ENCODE peak calls at places on chromosomes 16 and 17, in ten cellular contexts. One of them, this sample, is unnamed.
A peak's percentile ranks its signal among the peaks of the same experiment; 100 is the strongest.

GRCh38 chr16:83356266-83356665 is 451.5 kb upstream of the HSBP1 start:
- DNase-seq in ovary: no peak
- DNase-seq in suprapubic skin: no peak
- DNase-seq in adrenal gland: no peak
- DNase-seq in HCT116: peak; percentile 29
- DNase-seq in A549: peak; percentile 55
- DNase-seq in tibial nerve: peak; percentile 19
- DNase-seq in endothelial cell of umbilical vein: peak; percentile 70
- DNase-seq in H1: no peak
- DNase-seq in testis: peak; percentile 34
- DNase-seq in this sample: no peak

GRCh38 chr17:81428121-81428515 is 32.9 kb downstream of the BAHCC1 start:
- DNase-seq in A549: no peak
- DNase-seq in endothelial cell of umbilical vein: no peak
- DNase-seq in suprapubic skin: no peak
- DNase-seq in H1: no peak
- DNase-seq in tibial nerve: no peak
- DNase-seq in testis: no peak
- DNase-seq in HCT116: no peak
- DNase-seq in adrenal gland: no peak
- DNase-seq in ovary: no peak
- DNase-seq in this sample: no peak

GRCh38 chr17:37060966-37061365 is 112.2 kb downstream of the AATF start:
- DNase-seq in HCT116: no peak
- DNase-seq in tibial nerve: no peak
- DNase-seq in suprapubic skin: no peak
- DNase-seq in adrenal gland: no peak
- DNase-seq in ovary: no peak
- DNase-seq in testis: no peak
- DNase-seq in A549: no peak
- DNase-seq in H1: no peak
- DNase-seq in endothelial cell of umbilical vein: no peak
- DNase-seq in this sample: no peak

GRCh38 chr16:50261160-50261706 is 5.1 kb upstream of the ADCY7 start:
- DNase-seq in testis: no peak
- DNase-seq in suprapubic skin: no peak
- DNase-seq in adrenal gland: no peak
- DNase-seq in ovary: no peak
- DNase-seq in endothelial cell of umbilical vein: no peak
- DNase-seq in A549: no peak
- DNase-seq in tibial nerve: no peak
- DNase-seq in H1: no peak
- DNase-seq in HCT116: no peak
- DNase-seq in this sample: peak; percentile 52

GRCh38 chr16:62021295-62021694 is 14.9 kb downstream of the CDH8 start:
- DNase-seq in H1: no peak
- DNase-seq in HCT116: no peak
- DNase-seq in tibial nerve: no peak
- DNase-seq in suprapubic skin: no peak
- DNase-seq in testis: no peak
- DNase-seq in adrenal gland: no peak
- DNase-seq in A549: no peak
- DNase-seq in endothelial cell of umbilical vein: no peak
- DNase-seq in ovary: no peak
- DNase-seq in this sample: no peak

GRCh38 chr17:13537211-13537610 is 64.5 kb downstream of the HS3ST3A1 start:
- DNase-seq in testis: no peak
- DNase-seq in suprapubic skin: no peak
- DNase-seq in A549: no peak
- DNase-seq in ovary: no peak
- DNase-seq in HCT116: no peak
- DNase-seq in endothelial cell of umbilical vein: no peak
- DNase-seq in H1: no peak
- DNase-seq in tibial nerve: no peak
- DNase-seq in adrenal gland: no peak
- DNase-seq in this sample: no peak

GRCh38 chr17:19883537-19884215 is 15.9 kb upstream of the ULK2 start:
- DNase-seq in A549: no peak
- DNase-seq in adrenal gland: no peak
- DNase-seq in H1: no peak
- DNase-seq in endothelial cell of umbilical vein: no peak
- DNase-seq in suprapubic skin: no peak
- DNase-seq in tibial nerve: no peak
- DNase-seq in testis: no peak
- DNase-seq in HCT116: no peak
- DNase-seq in ovary: no peak
- DNase-seq in this sample: no peak

GRCh38 chr16:23836404-23837291 is 865 bp downstream of the PRKCB start:
- DNase-seq in adrenal gland: no peak
- DNase-seq in suprapubic skin: peak; percentile 62
- DNase-seq in A549: no peak
- DNase-seq in H1: no peak
- DNase-seq in testis: peak; percentile 30
- DNase-seq in ovary: no peak
- DNase-seq in endothelial cell of umbilical vein: no peak
- DNase-seq in HCT116: no peak
- DNase-seq in tibial nerve: no peak
- DNase-seq in this sample: peak; percentile 65

GRCh38 chr17:65154770-65155589 is 17.8 kb downstream of the RGS9 start:
- DNase-seq in ovary: no peak
- DNase-seq in A549: peak; percentile 38
- DNase-seq in tibial nerve: no peak
- DNase-seq in H1: no peak
- DNase-seq in HCT116: no peak
- DNase-seq in testis: no peak
- DNase-seq in adrenal gland: no peak
- DNase-seq in endothelial cell of umbilical vein: peak; percentile 35
- DNase-seq in suprapubic skin: no peak
- DNase-seq in this sample: no peak

GRCh38 chr16:79869304-79870015 is 268.9 kb upstream of the MAF start:
- DNase-seq in A549: no peak
- DNase-seq in endothelial cell of umbilical vein: no peak
- DNase-seq in suprapubic skin: no peak
- DNase-seq in ovary: no peak
- DNase-seq in H1: no peak
- DNase-seq in testis: no peak
- DNase-seq in tibial nerve: no peak
- DNase-seq in HCT116: no peak
- DNase-seq in adrenal gland: no peak
- DNase-seq in this sample: no peak

GRCh38 chr17:76384222-76384986 is at the start of gene SPHK1:
- DNase-seq in endothelial cell of umbilical vein: peak; percentile 71
- DNase-seq in tibial nerve: peak; percentile 26
- DNase-seq in ovary: peak; percentile 72
- DNase-seq in HCT116: peak; percentile 51
- DNase-seq in testis: peak; percentile 56
- DNase-seq in adrenal gland: no peak
- DNase-seq in H1: no peak
- DNase-seq in suprapubic skin: no peak
- DNase-seq in A549: peak; percentile 84
- DNase-seq in this sample: peak; percentile 78

GRCh38 chr17:43454888-43455287 is 28.9 kb upstream of the DHX8 start:
- DNase-seq in adrenal gland: no peak
- DNase-seq in endothelial cell of umbilical vein: no peak
- DNase-seq in A549: no peak
- DNase-seq in suprapubic skin: no peak
- DNase-seq in H1: no peak
- DNase-seq in ovary: no peak
- DNase-seq in HCT116: no peak
- DNase-seq in testis: no peak
- DNase-seq in tibial nerve: no peak
- DNase-seq in this sample: no peak

GRCh38 chr16:20136446-20136968 is 62.8 kb upstream of the GPR139 start:
- DNase-seq in A549: no peak
- DNase-seq in adrenal gland: no peak
- DNase-seq in HCT116: no peak
- DNase-seq in tibial nerve: no peak
- DNase-seq in ovary: no peak
- DNase-seq in endothelial cell of umbilical vein: no peak
- DNase-seq in testis: no peak
- DNase-seq in H1: no peak
- DNase-seq in suprapubic skin: no peak
- DNase-seq in this sample: no peak

GRCh38 chr16:84647830-84648594 is at the start of gene KLHL36:
- DNase-seq in testis: peak; percentile 59
- DNase-seq in ovary: peak; percentile 82
- DNase-seq in endothelial cell of umbilical vein: peak; percentile 33
- DNase-seq in H1: no peak
- DNase-seq in HCT116: no peak
- DNase-seq in adrenal gland: no peak
- DNase-seq in suprapubic skin: peak; percentile 84
- DNase-seq in A549: peak; percentile 46
- DNase-seq in tibial nerve: peak; percentile 52
- DNase-seq in this sample: peak; percentile 73

GRCh38 chr17:77696720-77697460 is 261.6 kb upstream of the TNRC6C start:
- DNase-seq in A549: no peak
- DNase-seq in endothelial cell of umbilical vein: no peak
- DNase-seq in testis: no peak
- DNase-seq in HCT116: no peak
- DNase-seq in ovary: peak; percentile 9
- DNase-seq in adrenal gland: peak; percentile 27
- DNase-seq in suprapubic skin: no peak
- DNase-seq in tibial nerve: no peak
- DNase-seq in H1: no peak
- DNase-seq in this sample: no peak

GRCh38 chr17:77696151-77696719 is 262.3 kb upstream of the TNRC6C start:
- DNase-seq in suprapubic skin: no peak
- DNase-seq in A549: no peak
- DNase-seq in adrenal gland: peak; percentile 39
- DNase-seq in H1: no peak
- DNase-seq in HCT116: no peak
- DNase-seq in endothelial cell of umbilical vein: no peak
- DNase-seq in testis: no peak
- DNase-seq in tibial nerve: no peak
- DNase-seq in ovary: no peak
- DNase-seq in this sample: no peak

GRCh38 chr17:77694391-77695363 is 263.8 kb upstream of the TNRC6C start:
- DNase-seq in tibial nerve: no peak
- DNase-seq in endothelial cell of umbilical vein: no peak
- DNase-seq in testis: no peak
- DNase-seq in suprapubic skin: no peak
- DNase-seq in A549: no peak
- DNase-seq in HCT116: no peak
- DNase-seq in adrenal gland: peak; percentile 27
- DNase-seq in H1: no peak
- DNase-seq in ovary: no peak
- DNase-seq in this sample: no peak

GRCh38 chr17:77693776-77694175 is 264.7 kb upstream of the TNRC6C start:
- DNase-seq in HCT116: no peak
- DNase-seq in ovary: no peak
- DNase-seq in A549: no peak
- DNase-seq in suprapubic skin: no peak
- DNase-seq in H1: no peak
- DNase-seq in tibial nerve: no peak
- DNase-seq in endothelial cell of umbilical vein: no peak
- DNase-seq in testis: no peak
- DNase-seq in adrenal gland: peak; percentile 21
- DNase-seq in this sample: no peak

GRCh38 chr17:77695386-77695785 is 263.1 kb upstream of the TNRC6C start:
- DNase-seq in endothelial cell of umbilical vein: no peak
- DNase-seq in tibial nerve: no peak
- DNase-seq in adrenal gland: peak; percentile 30
- DNase-seq in testis: no peak
- DNase-seq in H1: no peak
- DNase-seq in HCT116: no peak
- DNase-seq in suprapubic skin: no peak
- DNase-seq in A549: no peak
- DNase-seq in ovary: no peak
- DNase-seq in this sample: no peak
- H3K27ac ChIP-seq in endothelial cell of umbilical vein: no peak overlapping the region
- H3K27ac ChIP-seq in tibial nerve: no peak overlapping the region
- H3K27ac ChIP-seq in adrenal gland: no peak overlapping the region
- H3K27ac ChIP-seq in testis: no peak overlapping the region
- H3K27ac ChIP-seq in H1: no peak overlapping the region
- H3K27ac ChIP-seq in HCT116: no peak overlapping the region
- H3K27ac ChIP-seq in suprapubic skin: no peak overlapping the region
- H3K27ac ChIP-seq in A549: no peak overlapping the region
- H3K27ac ChIP-seq in ovary: no peak overlapping the region
- H3K27ac ChIP-seq in this sample: no peak overlapping the region

DNA sequence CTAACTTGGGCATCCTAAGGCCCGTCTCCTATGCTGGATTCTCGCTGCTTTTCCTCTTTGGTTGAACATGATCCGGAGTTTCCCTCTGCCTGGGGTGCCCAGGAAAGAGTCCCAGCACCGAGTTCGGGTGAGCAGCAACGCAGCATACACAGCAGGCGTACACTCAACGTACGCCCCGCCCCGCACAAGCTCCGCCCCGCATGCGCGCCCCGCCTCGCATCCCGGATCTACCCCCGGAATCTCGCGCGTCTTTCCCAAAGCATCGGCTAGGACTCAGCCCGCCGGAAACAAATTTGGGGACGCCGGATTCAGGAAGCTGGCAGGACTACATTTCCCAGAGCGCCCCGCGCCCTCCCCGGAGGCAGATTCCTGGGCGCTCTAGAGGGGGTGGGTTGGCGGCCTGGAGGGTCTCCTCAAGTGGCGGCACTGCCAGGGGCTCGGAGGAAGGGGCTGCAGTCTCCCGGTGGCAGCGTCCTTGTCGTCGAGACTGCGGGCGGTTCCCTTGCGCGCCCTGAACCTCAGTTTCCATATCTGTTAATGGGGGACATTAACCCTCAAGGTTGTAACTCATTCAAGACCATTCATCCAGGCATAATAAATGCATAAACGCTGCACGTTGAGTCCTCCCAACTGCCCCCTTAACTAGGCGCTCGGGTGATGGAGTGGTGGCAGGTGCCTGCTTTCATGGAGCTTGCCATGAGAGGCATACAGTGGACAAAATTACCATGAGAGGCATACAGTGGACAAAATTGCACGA is 1.8 kb upstream of the ZNF500 start:
- DNase-seq in H1: peak; percentile 82
- DNase-seq in HCT116: peak; percentile 90
- DNase-seq in adrenal gland: peak; percentile 98
- DNase-seq in suprapubic skin: peak; percentile 99
- DNase-seq in tibial nerve: peak; percentile 98
- DNase-seq in A549: peak; percentile 96
- DNase-seq in testis: peak; percentile 98
- DNase-seq in endothelial cell of umbilical vein: peak; percentile 95
- DNase-seq in ovary: peak; percentile 95
- DNase-seq in this sample: peak; percentile 99
- TF ChIP-seq POLR2A in H1: peak; percentile 72
- TF ChIP-seq POLR2A in HCT116: peak; percentile 90
- TF ChIP-seq POLR2A in adrenal gland: peak; percentile 86
- TF ChIP-seq POLR2A in suprapubic skin: peak; percentile 48
- TF ChIP-seq POLR2A in tibial nerve: peak; percentile 83
- TF ChIP-seq POLR2A in A549: peak; percentile 88
- TF ChIP-seq POLR2A in testis: peak; percentile 25
- TF ChIP-seq POLR2A in endothelial cell of umbilical vein: peak; percentile 79
- TF ChIP-seq POLR2A in ovary: peak; percentile 83
- TF ChIP-seq POLR2A in this sample: peak; percentile 83

GRCh38 chr17:38563362-38564253 is 42.1 kb downstream of the SRCIN1 start:
- DNase-seq in ovary: no peak
- DNase-seq in suprapubic skin: no peak
- DNase-seq in endothelial cell of umbilical vein: no peak
- DNase-seq in A549: no peak
- DNase-seq in testis: no peak
- DNase-seq in adrenal gland: no peak
- DNase-seq in H1: peak; percentile 75
- DNase-seq in tibial nerve: no peak
- DNase-seq in HCT116: no peak
- DNase-seq in this sample: no peak
- H3K27ac ChIP-seq in ovary: no peak overlapping the region
- H3K27ac ChIP-seq in suprapubic skin: no peak overlapping the region
- H3K27ac ChIP-seq in endothelial cell of umbilical vein: no peak overlapping the region
- H3K27ac ChIP-seq in A549: no peak overlapping the region
- H3K27ac ChIP-seq in testis: no peak overlapping the region
- H3K27ac ChIP-seq in adrenal gland: no peak overlapping the region
- H3K27ac ChIP-seq in H1: no peak overlapping the region
- H3K27ac ChIP-seq in tibial nerve: no peak overlapping the region
- H3K27ac ChIP-seq in HCT116: no peak overlapping the region
- H3K27ac ChIP-seq in this sample: no peak overlapping the region

GRCh38 chr17:78186689-78187595 is at the start of the genes AFMID and TK1:
- DNase-seq in tibial nerve: peak; percentile 94
- DNase-seq in endothelial cell of umbilical vein: peak; percentile 98
- DNase-seq in testis: peak; percentile 97
- DNase-seq in ovary: peak; percentile 100
- DNase-seq in A549: peak; percentile 99
- DNase-seq in HCT116: peak; percentile 99
- DNase-seq in H1: peak; percentile 95
- DNase-seq in suprapubic skin: peak; percentile 98
- DNase-seq in adrenal gland: peak; percentile 97
- DNase-seq in this sample: peak; percentile 97
- TF ChIP-seq POLR2A in tibial nerve: peak; percentile 63
- TF ChIP-seq POLR2A in endothelial cell of umbilical vein: peak; percentile 91
- TF ChIP-seq POLR2A in testis: peak; percentile 74
- TF ChIP-seq POLR2A in ovary: peak; percentile 38
- TF ChIP-seq POLR2A in A549: peak; percentile 95
- TF ChIP-seq POLR2A in HCT116: peak; percentile 99
- TF ChIP-seq POLR2A in H1: peak; percentile 98
- TF ChIP-seq POLR2A in suprapubic skin: peak; percentile 16
- TF ChIP-seq POLR2A in adrenal gland: no peak
- TF ChIP-seq POLR2A in this sample: no peak

This sample was measured in sigmoid colon.